ENCODE peak calls at places on chromosomes 13 and 19, in eight cellular contexts. J is ovary, F is body of pancreas, K is stomach, W is transverse colon, N is tibial nerve, S is adrenal gland, D is HCT116. T is an unnamed sample.

GRCh38 chr19:2047449-2048103 is 3.5 kb downstream of the MKNK2 start:
- DNase-seq in J (peak; percentile 63), F (peak; percentile 95), K (peak; percentile 82), W (peak; percentile 57), N (no peak), S (peak; percentile 89), D (no peak), T (no peak)

GRCh38 chr13:39684531-39685137 is 29.2 kb downstream of the COG6 start:
- DNase-seq in J (no peak), F (no peak), K (no peak), W (no peak), N (no peak), S (no peak), D (peak; percentile 15), T (no peak)

GRCh38 chr13:96053003-96053703 is at the start of gene UGGT2:
- DNase-seq in J (peak; percentile 95), F (peak; percentile 97), K (peak; percentile 97), W (peak; percentile 97), N (peak; percentile 85), S (peak; percentile 96), D (peak; percentile 91), T (peak; percentile 91)

GRCh38 chr13:111599791-111600190 is 279.3 kb downstream of the TEX29 start:
- DNase-seq in J (no peak), F (no peak), K (no peak), W (no peak), N (no peak), S (no peak), D (no peak), T (no peak)

GRCh38 chr13:112104873-112105234 is 37.9 kb downstream of the SOX1 start:
- DNase-seq in J (no peak), F (no peak), K (no peak), W (no peak), N (no peak), S (no peak), D (no peak), T (no peak)

GRCh38 chr13:109881347-109881725 is 95.0 kb upstream of the IRS2 start:
- DNase-seq in J (no peak), F (no peak), K (no peak), W (no peak), N (no peak), S (no peak), D (no peak), T (no peak)

GRCh38 chr13:49869514-49869913 is 66.6 kb downstream of the SPRYD7 start:
- DNase-seq in J (no peak), F (peak; percentile 22), K (no peak), W (no peak), N (peak; percentile 11), S (no peak), D (no peak), T (no peak)

GRCh38 chr13:40440990-40441820 is 225.2 kb downstream of the FOXO1 start:
- DNase-seq in J (peak; percentile 70), F (peak; percentile 93), K (peak; percentile 88), W (peak; percentile 71), N (peak; percentile 86), S (peak; percentile 90), D (no peak), T (peak; percentile 30)

GRCh38 chr13:113777311-113778260 is 18.6 kb downstream of the TMEM255B start:
- DNase-seq in J (no peak), F (no peak), K (no peak), W (no peak), N (no peak), S (no peak), D (no peak), T (no peak)

GRCh38 chr13:28568286-28568685 is 73.4 kb upstream of the FLT1 start:
- DNase-seq in J (no peak), F (peak; percentile 94), K (peak; percentile 54), W (peak; percentile 36), N (peak; percentile 34), S (peak; percentile 60), D (no peak), T (no peak)

GRCh38 chr19:29714953-29715694 is at the start of gene C19orf12:
- DNase-seq in J (peak; percentile 68), F (peak; percentile 69), K (peak; percentile 68), W (peak; percentile 64), N (no peak), S (peak; percentile 65), D (no peak), T (peak; percentile 22)

GRCh38 chr13:50261502-50261901 is 246.3 kb downstream of the KCNRG start:
- DNase-seq in J (no peak), F (no peak), K (no peak), W (no peak), N (no peak), S (no peak), D (no peak), T (no peak)

GRCh38 chr13:93559718-93560117 is 333.1 kb downstream of the GPC6 start:
- DNase-seq in J (no peak), F (no peak), K (no peak), W (no peak), N (no peak), S (no peak), D (no peak), T (no peak)

GRCh38 chr19:48718711-48719231 is 754 bp downstream of the MAMSTR start:
- DNase-seq in J (peak; percentile 43), F (no peak), K (no peak), W (no peak), N (no peak), S (peak; percentile 70), D (no peak), T (no peak)

GRCh38 chr19:48720613-48721296 is 1.2 kb upstream of the MAMSTR start:
- DNase-seq in J (peak; percentile 99), F (peak; percentile 98), K (peak; percentile 97), W (peak; percentile 99), N (peak; percentile 99), S (peak; percentile 100), D (peak; percentile 98), T (peak; percentile 99)

GRCh38 chr19:48717059-48717395 is 2.5 kb downstream of the MAMSTR start:
- DNase-seq in J (no peak), F (no peak), K (no peak), W (no peak), N (no peak), S (no peak), D (no peak), T (no peak)

GRCh38 chr19:48720251-48720612 is 707 bp upstream of the MAMSTR start:
- DNase-seq in J (no peak), F (no peak), K (no peak), W (no peak), N (no peak), S (peak; percentile 83), D (no peak), T (no peak)

GRCh38 chr19:48719263-48720171 is at the start of gene MAMSTR:
- DNase-seq in J (peak; percentile 52), F (no peak), K (no peak), W (no peak), N (no peak), S (peak; percentile 71), D (no peak), T (no peak)
- TF ChIP-seq CTCF in J (no peak), F (no peak), K (no peak), W (no peak), N (no peak), S (no peak), D (no peak), T (no peak)

GRCh38 chr19:15246198-15246481 is 13.9 kb upstream of the EPHX3 start:
- DNase-seq in J (no peak), F (no peak), K (no peak), W (no peak), N (no peak), S (no peak), D (no peak), T (no peak)
- H3K4me1 ChIP-seq in J (peaks cover 36% of the 10 kb centered on the region), F (peaks cover 39% of the 10 kb centered on the region), K (peaks cover 43% of the 10 kb centered on the region), W (peaks cover 41% of the 10 kb centered on the region), N (peaks cover 84% of the 10 kb centered on the region), S (peaks cover 28% of the 10 kb centered on the region), D (peaks cover 14% of the 10 kb centered on the region), T (peaks cover 11% of the 10 kb centered on the region)

GRCh38 chr19:33303791-33304759 is 1.7 kb upstream of the CEBPA start:
- DNase-seq in J (no peak), F (peak; percentile 58), K (peak; percentile 56), W (peak; percentile 31), N (no peak), S (no peak), D (no peak), T (peak; percentile 41)

GRCh38 chr19:33306853-33307792 is 4.8 kb upstream of the CEBPA start:
- DNase-seq in J (no peak), F (peak; percentile 88), K (peak; percentile 81), W (peak; percentile 33), N (no peak), S (no peak), D (no peak), T (peak; percentile 90)

GRCh38 chr19:33302974-33303790 is 848 bp upstream of the CEBPA start:
- DNase-seq in J (peak; percentile 56), F (peak; percentile 72), K (peak; percentile 62), W (peak; percentile 59), N (no peak), S (no peak), D (no peak), T (peak; percentile 53)

GRCh38 chr19:33306191-33306590 is 3.9 kb upstream of the CEBPA start:
- DNase-seq in J (no peak), F (no peak), K (no peak), W (no peak), N (no peak), S (no peak), D (no peak), T (no peak)

DNA sequence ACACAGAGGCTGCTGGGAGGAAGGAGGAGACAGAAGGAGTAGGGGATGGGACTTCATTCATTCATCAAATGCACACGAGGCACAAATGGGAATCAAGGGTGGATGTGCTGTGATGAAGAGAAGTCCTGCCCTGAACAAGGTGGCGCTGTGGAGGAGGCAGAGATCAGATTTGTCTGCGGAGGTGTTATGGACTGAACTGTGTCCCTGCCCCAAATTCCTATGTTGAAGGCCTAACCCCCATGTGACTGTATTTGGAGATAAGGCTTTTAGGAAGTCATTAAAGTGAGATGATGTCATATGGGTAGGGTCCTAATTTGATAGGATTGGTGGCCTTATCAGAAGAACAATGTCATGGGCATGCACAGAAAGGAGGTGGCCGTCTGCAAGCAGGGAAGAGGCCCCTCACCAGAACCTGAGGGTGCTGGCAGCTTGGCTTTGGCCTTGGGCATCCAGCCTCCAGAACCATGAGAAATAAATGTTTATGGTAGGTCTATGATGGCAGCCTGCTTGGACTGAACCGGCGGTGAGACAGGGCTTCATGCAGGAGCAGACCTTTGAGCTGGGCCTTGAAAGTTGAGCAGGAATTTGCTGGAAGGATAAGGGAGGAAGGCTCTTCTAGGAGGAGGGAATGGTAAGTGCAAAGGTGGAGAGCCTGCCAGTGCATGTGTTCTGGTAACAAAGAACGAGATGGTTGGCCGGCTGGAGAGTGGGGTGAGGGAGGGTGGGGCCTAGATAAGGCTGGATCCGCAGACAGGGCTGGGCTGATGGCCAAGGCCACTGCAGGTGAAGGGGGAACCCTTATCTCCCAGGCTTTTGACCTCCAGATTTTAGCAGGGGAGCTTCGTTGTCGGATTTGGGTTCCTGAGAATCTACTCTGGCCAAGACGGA is 2.7 kb upstream of the CEBPA start:
- DNase-seq in J (no peak), F (peak; percentile 80), K (peak; percentile 77), W (peak; percentile 80), N (no peak), S (no peak), D (no peak), T (no peak)
- TF ChIP-seq POLR2A in J (no peak), F (no peak), K (no peak), W (peak; percentile 47), N (no peak), S (no peak), D (no peak), T (no peak)

DNA sequence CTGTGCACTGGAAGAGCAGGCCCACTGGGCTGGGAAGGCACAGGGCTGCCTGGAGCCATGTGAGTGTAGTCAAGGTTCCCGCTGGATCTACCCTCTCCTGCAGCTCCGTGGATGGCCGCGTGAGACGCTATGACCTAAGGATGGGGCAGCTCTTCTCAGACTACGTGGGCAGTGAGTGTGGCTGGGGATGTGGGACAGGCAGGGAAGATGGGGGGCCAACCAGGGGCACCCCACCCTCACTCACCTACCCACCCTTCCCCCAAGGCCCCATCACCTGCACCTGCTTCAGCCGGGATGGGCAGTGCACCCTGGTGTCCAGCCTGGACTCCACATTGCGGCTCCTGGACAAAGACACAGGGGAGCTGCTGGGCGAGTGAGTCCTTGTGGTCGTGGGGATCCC is 6.1 kb downstream of the WDR83 start:
- DNase-seq in J (no peak), F (no peak), K (no peak), W (no peak), N (no peak), S (no peak), D (no peak), T (no peak)
- TF ChIP-seq CTCF in J (no peak), F (no peak), K (no peak), W (no peak), N (no peak), S (no peak), D (no peak), T (no peak)